ENCODE peak calls at places on chromosomes 2 and 18, in six cellular contexts. W is upper lobe of right lung, N is fibroblast of lung, Z is GM23338, E is left ventricle myocardium inferior, X is brain microvascular endothelial cell. J is an unnamed sample. For H3K36me3, the result is how much of the 10 kb centered on the place peaks cover.

GRCh38 chr18:76980663-76981387 is 151.8 kb downstream of the MBP start:
- DNase-seq in W (no peak), N (no peak), Z (no peak), E (no peak), X (no peak), J (no peak)

GRCh38 chr2:132733119-132733518 is 63.1 kb upstream of the LYPD1 start:
- DNase-seq in W (no peak), N (peak), Z (no peak), E (no peak), X (no peak), J (no peak)

GRCh38 chr2:101420623-101421022 is 33.3 kb upstream of the CREG2 start:
- DNase-seq in W (no peak), N (no peak), Z (no peak), E (no peak), X (no peak), J (no peak)

GRCh38 chr18:34947711-34948125 is 93.5 kb upstream of the MAPRE2 start:
- DNase-seq in W (no peak), N (peak), Z (no peak), E (no peak), X (peak), J (no peak)

GRCh38 chr18:25329783-25330182 is 22.2 kb downstream of the ZNF521 start:
- DNase-seq in W (no peak), N (no peak), Z (peak), E (no peak), X (no peak), J (no peak)

GRCh38 chr2:67626656-67627055 is 229.5 kb downstream of the ETAA1 start:
- DNase-seq in W (no peak), N (peak), Z (no peak), E (no peak), X (peak), J (no peak)

GRCh38 chr2:58812766-58813344 is 571.7 kb upstream of the FANCL start:
- DNase-seq in W (no peak), N (no peak), Z (no peak), E (no peak), X (no peak), J (no peak)

GRCh38 chr2:237072067-237072931 is 13.4 kb upstream of the COPS8 start:
- DNase-seq in W (peak), N (peak), Z (peak), E (peak), X (peak), J (peak)

GRCh38 chr2:95526360-95527341 is 42.1 kb upstream of the TRIM43B start:
- DNase-seq in W (peak), N (peak), Z (peak), E (peak), X (peak), J (no peak)

GRCh38 chr2:113075600-113075999 is 7.8 kb downstream of the IL1F10 start:
- DNase-seq in W (no peak), N (no peak), Z (no peak), E (no peak), X (no peak), J (no peak)

GRCh38 chr2:177772529-177772928 is 300.0 kb downstream of the PDE11A start:
- DNase-seq in W (no peak), N (peak), Z (peak), E (no peak), X (peak), J (no peak)

GRCh38 chr2:108965540-108966299 is 23.3 kb downstream of the EDAR start:
- DNase-seq in W (no peak), N (no peak), Z (no peak), E (no peak), X (no peak), J (no peak)

GRCh38 chr18:63974991-63975390 is 5.1 kb downstream of the SERPINB8 start:
- DNase-seq in W (no peak), N (peak), Z (peak), E (no peak), X (no peak), J (peak)

GRCh38 chr2:219626540-219626939 is 890 bp upstream of the SLC4A3 start:
- DNase-seq in W (no peak), N (no peak), Z (no peak), E (no peak), X (no peak), J (no peak)

GRCh38 chr2:47269316-47270232 is 114.5 kb upstream of the STPG4 start:
- DNase-seq in W (no peak), N (peak), Z (no peak), E (peak), X (peak), J (no peak)

GRCh38 chr2:144248350-144249034 is 271.4 kb downstream of the ZEB2 start:
- DNase-seq in W (no peak), N (no peak), Z (no peak), E (no peak), X (no peak), J (no peak)

GRCh38 chr2:169090133-169090820 is 20.9 kb downstream of the DHRS9 start:
- DNase-seq in W (no peak), N (no peak), Z (peak), E (no peak), X (no peak), J (no peak)

GRCh38 chr18:50853863-50854271 is 25.1 kb upstream of the ME2 start:
- DNase-seq in W (no peak), N (peak), Z (no peak), E (no peak), X (peak), J (no peak)

GRCh38 chr18:50861617-50862016 is 17.3 kb upstream of the ME2 start:
- DNase-seq in W (no peak), N (no peak), Z (no peak), E (no peak), X (no peak), J (no peak)

GRCh38 chr18:50855976-50856772 is 22.7 kb upstream of the ME2 start:
- DNase-seq in W (no peak), N (peak), Z (no peak), E (no peak), X (no peak), J (no peak)

GRCh38 chr18:50859793-50860192 is 19.1 kb upstream of the ME2 start:
- DNase-seq in W (no peak), N (no peak), Z (no peak), E (no peak), X (no peak), J (no peak)

GRCh38 chr18:50857694-50858093 is 21.2 kb upstream of the ME2 start:
- DNase-seq in W (no peak), N (no peak), Z (no peak), E (no peak), X (no peak), J (no peak)
- TF ChIP-seq CTCF in W (no peak), N (no peak), Z (peak), E (no peak), X (peak), J (peak)

GRCh38 chr2:9332853-9333245 is 90.5 kb downstream of the ITGB1BP1 start:
- DNase-seq in W (no peak), N (no peak), Z (no peak), E (no peak), X (no peak), J (no peak)
- H3K36me3 ChIP-seq in W (under half), N (under half), Z (under half), E (under half), X (under half), J (under half)

GRCh38 chr2:128233790-128234395 is 84.8 kb downstream of the HS6ST1 start:
- DNase-seq in W (peak), N (no peak), Z (no peak), E (no peak), X (no peak), J (no peak)
- H3K4me3 ChIP-seq in W (peak), N (no peak), Z (peak), E (peak), X (peak), J (peak)

GRCh38 chr2:182980115-182980514 is 58.1 kb downstream of the NCKAP1 start:
- DNase-seq in W (no peak), N (peak), Z (peak), E (no peak), X (no peak), J (no peak)
- TF ChIP-seq CTCF in W (peak), N (peak), Z (no peak), E (peak), X (no peak), J (no peak)

GRCh38 chr2:19548116-19548515 is 189.7 kb upstream of the OSR1 start:
- DNase-seq in W (no peak), N (no peak), Z (no peak), E (no peak), X (no peak), J (no peak)

GRCh38 chr2:19545507-19545906 is 187.1 kb upstream of the OSR1 start:
- DNase-seq in W (no peak), N (no peak), Z (peak), E (no peak), X (no peak), J (no peak)

GRCh38 chr2:19547321-19547720 is 188.9 kb upstream of the OSR1 start:
- DNase-seq in W (no peak), N (peak), Z (no peak), E (no peak), X (no peak), J (no peak)

GRCh38 chr2:19554520-19554919 is 196.1 kb upstream of the OSR1 start:
- DNase-seq in W (no peak), N (no peak), Z (no peak), E (no peak), X (no peak), J (no peak)

GRCh38 chr2:19549821-19550220 is 191.4 kb upstream of the OSR1 start:
- DNase-seq in W (no peak), N (no peak), Z (no peak), E (no peak), X (no peak), J (no peak)
- H3K36me3 ChIP-seq in W (under half), N (under half), Z (under half), E (under half), X (under half), J (under half)

J was measured in WERI-Rb-1.